ENCODE peak calls at places on chromosomes 4 and X, in eight cellular contexts. Z is CD4-positive, alpha-beta memory T cell; W is T-helper 1 cell; G is T-helper 17 cell; B is iris pigment epithelial cell; O is kidney glomerular epithelial cell; H is stromal cell of bone marrow; T is activated gamma-delta T cell treated with anti-CD3 and anti-CD28 coated beads, Interleukin-2, amount 50 U/mL, for 16 hours. F is an unnamed sample.

GRCh38 chrX:109911046-109911445 is 91.9 kb upstream of the TMEM164 start:
- DNase-seq in Z (no peak), G (no peak), O (no peak), T (no peak), B (no peak), W (no peak), H (no peak), F (no peak)

GRCh38 chr4:602559-602942 is 22.8 kb upstream of the PDE6B start:
- DNase-seq in O (peak; percentile 73), T (peak; percentile 45), B (peak; percentile 11), Z (peak; percentile 35), G (no peak), W (no peak), H (no peak), F (peak; percentile 76)

GRCh38 chr4:31408136-31408535 is 688.0 kb downstream of the PCDH7 start:
- DNase-seq in B (no peak), H (no peak), T (no peak), Z (no peak), W (no peak), G (no peak), O (no peak), F (no peak)

GRCh38 chr4:73609688-73610087 is 10.5 kb downstream of the RASSF6 start:
- DNase-seq in T (no peak), G (no peak), B (peak; percentile 95), O (no peak), Z (no peak), W (no peak), H (no peak), F (no peak)

GRCh38 chrX:15158736-15159406 is 111.0 kb downstream of the ASB9 start:
- DNase-seq in Z (peak; percentile 39), H (no peak), B (no peak), O (no peak), W (no peak), T (no peak), G (no peak), F (no peak)

GRCh38 chr4:90580271-90580825 is 453.2 kb downstream of the CCSER1 start:
- DNase-seq in Z (no peak), T (no peak), G (no peak), O (no peak), B (no peak), H (no peak), W (no peak), F (no peak)

GRCh38 chr4:59612235-59612634 is 1587.9 kb upstream of the ADGRL3 start:
- DNase-seq in B (peak; percentile 92), W (no peak), G (no peak), O (peak; percentile 47), T (no peak), Z (no peak), H (peak; percentile 46), F (no peak)

GRCh38 chr4:48254381-48255072 is 15.1 kb downstream of the TEC start:
- DNase-seq in Z (no peak), H (peak; percentile 99), W (no peak), G (no peak), O (no peak), B (peak; percentile 87), T (no peak), F (no peak)

GRCh38 chr4:73998040-73999011 is at the start of gene CXCL5:
- DNase-seq in B (peak; percentile 74), O (no peak), Z (no peak), G (no peak), T (no peak), W (no peak), H (no peak), F (no peak)

GRCh38 chrX:87727615-87728014 is 210.0 kb downstream of the KLHL4 start:
- DNase-seq in W (no peak), O (no peak), T (no peak), B (no peak), Z (no peak), H (no peak), G (no peak), F (no peak)

GRCh38 chr4:181909368-181909767 is 333.8 kb upstream of the TENM3 start:
- DNase-seq in O (peak; percentile 18), B (peak; percentile 76), W (no peak), H (peak; percentile 45), T (no peak), G (no peak), Z (no peak), F (no peak)

GRCh38 chrX:13940646-13941045 is 89.0 kb downstream of the GEMIN8 start:
- DNase-seq in T (no peak), O (no peak), B (no peak), Z (no peak), H (no peak), W (no peak), G (no peak), F (no peak)

GRCh38 chrX:48606091-48606490 is 8.8 kb downstream of the WDR13 start:
- DNase-seq in O (no peak), B (no peak), T (no peak), G (no peak), W (no peak), H (no peak), Z (no peak), F (no peak)